ENCODE peak calls at places on chromosome 11, in four cellular contexts. I is iris pigment epithelial cell; K is stimulated activated CD8-positive, alpha-beta memory T cell treated with anti-CD3 and anti-CD28 coated beads, Interleukin-7, amount 100 ng/mL, for 48 hours; W is NCI-H1105. H is an unnamed sample.

GRCh38 chr11:85682330-85683305 is 3.4 kb downstream of the CCDC89 start:
- DNase-seq in I (peak; percentile 23), W (peak; percentile 70), K (peak; percentile 44), H (no peak)

GRCh38 chr11:65787649-65788622 is 1.1 kb downstream of the OVOL1 start:
- DNase-seq in W (no peak), I (no peak), K (no peak), H (no peak)

GRCh38 chr11:40867991-40868685 is 591.3 kb downstream of the LRRC4C start:
- DNase-seq in W (no peak), K (no peak), I (no peak), H (no peak)

GRCh38 chr11:31689559-31689958 is 121.6 kb downstream of the PAX6 start:
- DNase-seq in K (no peak), I (no peak), W (no peak), H (no peak)

GRCh38 chr11:115161876-115162275 is 342.3 kb downstream of the CADM1 start:
- DNase-seq in I (no peak), W (no peak), K (no peak), H (no peak)

GRCh38 chr11:69727266-69727665 is 23.4 kb upstream of the FGF19 start:
- DNase-seq in W (no peak), I (no peak), K (no peak), H (peak; percentile 53)

GRCh38 chr11:71244116-71244815 is 8.1 kb downstream of the SHANK2 start:
- DNase-seq in I (peak; percentile 27), K (no peak), W (no peak), H (peak; percentile 55)

GRCh38 chr11:36055356-36055755 is 111.5 kb downstream of the LDLRAD3 start:
- DNase-seq in W (no peak), K (no peak), I (no peak), H (no peak)

GRCh38 chr11:39236916-39237315 is 2222.5 kb downstream of the LRRC4C start:
- DNase-seq in K (no peak), I (no peak), W (no peak), H (no peak)

GRCh38 chr11:95608093-95608492 is 181.5 kb downstream of the FAM76B start:
- DNase-seq in W (no peak), I (no peak), K (no peak), H (no peak)

GRCh38 chr11:107496011-107496410 is 38.4 kb upstream of the CWF19L2 start:
- DNase-seq in W (no peak), K (no peak), I (peak; percentile 88), H (no peak)

GRCh38 chr11:70169632-70170031 is 33.5 kb upstream of the FADD start:
- DNase-seq in I (no peak), K (no peak), W (no peak), H (no peak)

GRCh38 chr11:46386005-46386331 is 4.5 kb downstream of the MDK start:
- DNase-seq in I (no peak), W (no peak), K (no peak), H (no peak)

GRCh38 chr11:62909107-62909894 is 11.9 kb downstream of the CHRM1 start:
- DNase-seq in I (peak; percentile 73), K (no peak), W (peak; percentile 36), H (peak; percentile 98)

GRCh38 chr11:79404325-79404724 is 36.5 kb downstream of the TENM4 start:
- DNase-seq in K (no peak), W (no peak), I (peak; percentile 74), H (no peak)

GRCh38 chr11:80034801-80035200 is 594.0 kb upstream of the TENM4 start:
- DNase-seq in W (no peak), K (no peak), I (no peak), H (no peak)

GRCh38 chr11:22802861-22803260 is 26.7 kb downstream of the SVIP start:
- DNase-seq in I (no peak), K (no peak), W (no peak), H (no peak)

GRCh38 chr11:8045839-8046238 is 35.2 kb upstream of the TUB start:
- DNase-seq in I (no peak), K (no peak), W (no peak), H (no peak)

GRCh38 chr11:44943118-44943517 is 7.6 kb downstream of the TP53I11 start:
- DNase-seq in I (no peak), W (no peak), K (peak; percentile 22), H (no peak)